ENCODE peak calls at places on chromosome 17, in seven cellular contexts. One of them, this sample, is unnamed.

GRCh38 chr17:77365584-77366186 is 224.9 kb downstream of the SEC14L1 start:
- DNase-seq in WTC11: peak
- DNase-seq in GM10248: no peak
- DNase-seq in AG04450: peak
- DNase-seq in osteoblast: peak
- DNase-seq in A673: peak
- DNase-seq in fibroblast of lung: peak
- DNase-seq in this sample: no peak

GRCh38 chr17:4520881-4521600 is 22.4 kb downstream of the SPNS2 start:
- DNase-seq in WTC11: no peak
- DNase-seq in GM10248: no peak
- DNase-seq in AG04450: no peak
- DNase-seq in osteoblast: no peak
- DNase-seq in A673: no peak
- DNase-seq in fibroblast of lung: no peak
- DNase-seq in this sample: no peak

GRCh38 chr17:49987681-49988441 is 7.2 kb downstream of the DLX3 start:
- DNase-seq in WTC11: no peak
- DNase-seq in GM10248: no peak
- DNase-seq in AG04450: no peak
- DNase-seq in osteoblast: peak
- DNase-seq in A673: peak
- DNase-seq in fibroblast of lung: no peak
- DNase-seq in this sample: no peak

GRCh38 chr17:66451188-66452149 is 149.1 kb downstream of the PRKCA start:
- DNase-seq in WTC11: peak
- DNase-seq in GM10248: no peak
- DNase-seq in AG04450: no peak
- DNase-seq in osteoblast: no peak
- DNase-seq in A673: no peak
- DNase-seq in fibroblast of lung: no peak
- DNase-seq in this sample: no peak

GRCh38 chr17:59365383-59365981 is 34.0 kb downstream of the YPEL2 start:
- DNase-seq in WTC11: no peak
- DNase-seq in GM10248: peak
- DNase-seq in AG04450: no peak
- DNase-seq in osteoblast: no peak
- DNase-seq in A673: no peak
- DNase-seq in fibroblast of lung: no peak
- DNase-seq in this sample: no peak

GRCh38 chr17:56973520-56973919 is 4.4 kb upstream of the SCPEP1 start:
- DNase-seq in WTC11: no peak
- DNase-seq in GM10248: no peak
- DNase-seq in AG04450: no peak
- DNase-seq in osteoblast: no peak
- DNase-seq in A673: no peak
- DNase-seq in fibroblast of lung: peak
- DNase-seq in this sample: no peak

GRCh38 chr17:19315104-19315503 is 47.4 kb downstream of the B9D1 start:
- DNase-seq in WTC11: no peak
- DNase-seq in GM10248: no peak
- DNase-seq in AG04450: no peak
- DNase-seq in osteoblast: no peak
- DNase-seq in A673: no peak
- DNase-seq in fibroblast of lung: no peak
- DNase-seq in this sample: no peak

GRCh38 chr17:15261063-15261817 is 3.9 kb downstream of the PMP22 start:
- DNase-seq in WTC11: peak
- DNase-seq in GM10248: no peak
- DNase-seq in AG04450: no peak
- DNase-seq in osteoblast: peak
- DNase-seq in A673: peak
- DNase-seq in fibroblast of lung: peak
- DNase-seq in this sample: peak

GRCh38 chr17:48520631-48521045 is 10.2 kb downstream of the HOXB1 start:
- DNase-seq in WTC11: no peak
- DNase-seq in GM10248: no peak
- DNase-seq in AG04450: no peak
- DNase-seq in osteoblast: no peak
- DNase-seq in A673: no peak
- DNase-seq in fibroblast of lung: no peak
- DNase-seq in this sample: no peak

GRCh38 chr17:82726427-82726826 is 9.0 kb upstream of the FN3K start:
- DNase-seq in WTC11: no peak
- DNase-seq in GM10248: no peak
- DNase-seq in AG04450: no peak
- DNase-seq in osteoblast: peak
- DNase-seq in A673: no peak
- DNase-seq in fibroblast of lung: no peak
- DNase-seq in this sample: no peak

GRCh38 chr17:41965694-41966375 is 760 bp upstream of the CNP start:
- DNase-seq in WTC11: peak
- DNase-seq in GM10248: peak
- DNase-seq in AG04450: no peak
- DNase-seq in osteoblast: peak
- DNase-seq in A673: peak
- DNase-seq in fibroblast of lung: peak
- DNase-seq in this sample: no peak

GRCh38 chr17:67532326-67532871 is 155.3 kb downstream of the PITPNC1 start:
- DNase-seq in WTC11: no peak
- DNase-seq in GM10248: no peak
- DNase-seq in AG04450: no peak
- DNase-seq in osteoblast: peak
- DNase-seq in A673: no peak
- DNase-seq in fibroblast of lung: no peak
- DNase-seq in this sample: no peak

GRCh38 chr17:15405016-15405415 is 62.4 kb downstream of the CDRT4 start:
- DNase-seq in WTC11: no peak
- DNase-seq in GM10248: no peak
- DNase-seq in AG04450: no peak
- DNase-seq in osteoblast: no peak
- DNase-seq in A673: no peak
- DNase-seq in fibroblast of lung: no peak
- DNase-seq in this sample: no peak

GRCh38 chr17:45298546-45299285 is 18.1 kb downstream of the MAP3K14 start:
- DNase-seq in WTC11: no peak
- DNase-seq in GM10248: no peak
- DNase-seq in AG04450: no peak
- DNase-seq in osteoblast: peak
- DNase-seq in A673: no peak
- DNase-seq in fibroblast of lung: no peak
- DNase-seq in this sample: no peak

GRCh38 chr17:28938552-28938951 is 12.8 kb downstream of the PHF12 start:
- DNase-seq in WTC11: no peak
- DNase-seq in GM10248: no peak
- DNase-seq in AG04450: no peak
- DNase-seq in osteoblast: no peak
- DNase-seq in A673: no peak
- DNase-seq in fibroblast of lung: no peak
- DNase-seq in this sample: no peak

GRCh38 chr17:69575346-69575761 is 160.9 kb downstream of the MAP2K6 start:
- DNase-seq in WTC11: no peak
- DNase-seq in GM10248: no peak
- DNase-seq in AG04450: peak
- DNase-seq in osteoblast: no peak
- DNase-seq in A673: peak
- DNase-seq in fibroblast of lung: peak
- DNase-seq in this sample: no peak
- TF ChIP-seq CTCF in WTC11: no peak
- TF ChIP-seq CTCF in GM10248: no peak
- TF ChIP-seq CTCF in AG04450: no peak
- TF ChIP-seq CTCF in osteoblast: no peak
- TF ChIP-seq CTCF in A673: no peak
- TF ChIP-seq CTCF in fibroblast of lung: no peak
- TF ChIP-seq CTCF in this sample: no peak

GRCh38 chr17:69913241-69914015 is 161.6 kb upstream of the KCNJ16 start:
- DNase-seq in WTC11: no peak
- DNase-seq in GM10248: no peak
- DNase-seq in AG04450: no peak
- DNase-seq in osteoblast: no peak
- DNase-seq in A673: no peak
- DNase-seq in fibroblast of lung: peak
- DNase-seq in this sample: no peak
- TF ChIP-seq CTCF in WTC11: no peak
- TF ChIP-seq CTCF in GM10248: no peak
- TF ChIP-seq CTCF in AG04450: no peak
- TF ChIP-seq CTCF in osteoblast: no peak
- TF ChIP-seq CTCF in A673: no peak
- TF ChIP-seq CTCF in fibroblast of lung: peak
- TF ChIP-seq CTCF in this sample: no peak

GRCh38 chr17:74959826-74960738 is 12.5 kb downstream of the HID1 start:
- DNase-seq in WTC11: no peak
- DNase-seq in GM10248: no peak
- DNase-seq in AG04450: no peak
- DNase-seq in osteoblast: peak
- DNase-seq in A673: no peak
- DNase-seq in fibroblast of lung: peak
- DNase-seq in this sample: no peak

GRCh38 chr17:74962622-74963394 is 9.8 kb downstream of the HID1 start:
- DNase-seq in WTC11: no peak
- DNase-seq in GM10248: no peak
- DNase-seq in AG04450: no peak
- DNase-seq in osteoblast: peak
- DNase-seq in A673: no peak
- DNase-seq in fibroblast of lung: no peak
- DNase-seq in this sample: no peak

GRCh38 chr17:74957935-74958549 is 14.5 kb downstream of the HID1 start:
- DNase-seq in WTC11: peak
- DNase-seq in GM10248: peak
- DNase-seq in AG04450: no peak
- DNase-seq in osteoblast: peak
- DNase-seq in A673: peak
- DNase-seq in fibroblast of lung: peak
- DNase-seq in this sample: peak

GRCh38 chr17:74961657-74962360 is 10.8 kb downstream of the HID1 start:
- DNase-seq in WTC11: peak
- DNase-seq in GM10248: peak
- DNase-seq in AG04450: peak
- DNase-seq in osteoblast: peak
- DNase-seq in A673: peak
- DNase-seq in fibroblast of lung: peak
- DNase-seq in this sample: peak

GRCh38 chr17:74960739-74961342 is 11.7 kb downstream of the HID1 start:
- DNase-seq in WTC11: peak
- DNase-seq in GM10248: peak
- DNase-seq in AG04450: peak
- DNase-seq in osteoblast: peak
- DNase-seq in A673: peak
- DNase-seq in fibroblast of lung: peak
- DNase-seq in this sample: no peak
- TF ChIP-seq CTCF in WTC11: no peak
- TF ChIP-seq CTCF in GM10248: peak
- TF ChIP-seq CTCF in AG04450: peak
- TF ChIP-seq CTCF in osteoblast: peak
- TF ChIP-seq CTCF in A673: peak
- TF ChIP-seq CTCF in fibroblast of lung: peak
- TF ChIP-seq CTCF in this sample: peak

DNA sequence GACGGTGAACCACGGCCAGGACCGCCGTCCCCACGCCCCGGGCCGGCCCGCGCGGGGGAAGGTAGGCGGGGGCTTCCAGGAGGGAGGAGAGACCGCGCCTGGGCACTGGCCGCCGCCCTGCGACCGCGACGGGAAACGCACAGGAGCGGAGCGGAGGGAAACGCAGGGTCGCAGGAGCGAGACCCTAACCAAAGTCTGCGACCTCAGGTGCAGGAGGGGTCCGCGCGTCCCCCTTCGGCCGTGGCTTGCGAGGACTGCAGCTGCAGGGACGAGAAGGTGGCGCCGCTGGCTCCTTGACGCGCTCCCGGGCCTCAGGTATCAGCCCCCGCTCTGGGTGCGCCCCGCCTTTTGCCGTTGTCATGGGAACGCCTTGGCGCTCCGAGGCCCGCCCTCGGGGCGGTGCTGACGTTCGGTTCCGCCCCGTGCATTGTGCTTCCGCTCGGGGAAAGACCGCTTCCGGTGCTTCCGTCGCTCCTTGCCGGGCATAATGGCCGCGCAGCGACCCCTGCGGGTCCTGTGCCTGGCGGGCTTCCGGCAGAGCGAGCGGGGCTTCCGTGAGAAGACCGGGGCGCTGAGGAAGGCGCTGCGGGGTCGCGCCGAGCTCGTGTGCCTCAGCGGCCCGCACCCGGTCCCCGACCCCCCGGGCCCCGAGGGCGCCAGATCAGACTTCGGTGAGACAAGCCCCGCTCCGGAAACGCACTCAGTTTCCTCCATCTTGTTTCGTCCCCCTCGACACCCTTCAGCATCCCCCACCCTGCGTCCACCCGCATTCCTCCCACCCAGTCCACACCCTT is at the start of gene OVCA2:
- DNase-seq in WTC11: peak
- DNase-seq in GM10248: peak
- DNase-seq in AG04450: peak
- DNase-seq in osteoblast: peak
- DNase-seq in A673: peak
- DNase-seq in fibroblast of lung: peak
- DNase-seq in this sample: peak
- TF ChIP-seq CTCF in WTC11: no peak
- TF ChIP-seq CTCF in GM10248: peak
- TF ChIP-seq CTCF in AG04450: peak
- TF ChIP-seq CTCF in osteoblast: peak
- TF ChIP-seq CTCF in A673: peak
- TF ChIP-seq CTCF in fibroblast of lung: peak
- TF ChIP-seq CTCF in this sample: peak

DNA sequence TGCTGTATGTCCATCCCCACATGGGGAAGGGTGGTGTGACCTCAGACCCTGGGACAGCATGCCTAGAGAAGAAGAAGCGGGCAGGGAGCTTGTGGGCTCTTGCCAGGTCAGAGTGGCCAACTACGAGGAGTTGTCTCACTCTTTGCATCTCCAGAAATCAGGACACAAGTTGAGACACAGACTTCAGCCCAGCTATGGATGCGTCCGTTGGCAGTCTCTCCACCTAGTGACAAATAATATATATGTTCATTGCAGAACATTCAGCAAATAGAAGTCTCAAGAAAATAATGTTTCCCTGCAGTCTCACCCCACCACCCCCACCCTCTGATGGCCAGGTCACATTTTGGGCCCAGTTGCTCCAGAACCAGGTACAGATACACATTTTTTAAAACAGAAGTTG is 77.6 kb downstream of the SREBF1 start:
- DNase-seq in WTC11: no peak
- DNase-seq in GM10248: no peak
- DNase-seq in AG04450: no peak
- DNase-seq in osteoblast: peak
- DNase-seq in A673: no peak
- DNase-seq in fibroblast of lung: no peak
- DNase-seq in this sample: no peak
- TF ChIP-seq CTCF in WTC11: no peak
- TF ChIP-seq CTCF in GM10248: no peak
- TF ChIP-seq CTCF in AG04450: no peak
- TF ChIP-seq CTCF in osteoblast: no peak
- TF ChIP-seq CTCF in A673: no peak
- TF ChIP-seq CTCF in fibroblast of lung: no peak
- TF ChIP-seq CTCF in this sample: no peak

GRCh38 chr17:17391575-17392370 is 85.0 kb upstream of the MED9 start:
- DNase-seq in WTC11: no peak
- DNase-seq in GM10248: no peak
- DNase-seq in AG04450: no peak
- DNase-seq in osteoblast: peak
- DNase-seq in A673: peak
- DNase-seq in fibroblast of lung: peak
- DNase-seq in this sample: no peak
- TF ChIP-seq CTCF in WTC11: no peak
- TF ChIP-seq CTCF in GM10248: no peak
- TF ChIP-seq CTCF in AG04450: no peak
- TF ChIP-seq CTCF in osteoblast: no peak
- TF ChIP-seq CTCF in A673: no peak
- TF ChIP-seq CTCF in fibroblast of lung: no peak
- TF ChIP-seq CTCF in this sample: no peak